ENCODE peak calls at places on chromosomes 7 and 10, in four cellular contexts. X is stimulated activated CD8-positive, alpha-beta memory T cell treated with anti-CD3 and anti-CD28 coated beads, Interleukin-4, amount 100 ng/mL, for 4 hours; H is upper lobe of right lung; S is GM12878. K is an unnamed sample.

GRCh38 chr10:132977076-132977475 is 34.7 kb upstream of the CFAP46 start:
- DNase-seq in S (no peak), H (peak), X (no peak), K (no peak)

GRCh38 chr10:78755877-78756455 is 312.8 kb upstream of the ZMIZ1 start:
- DNase-seq in X (no peak), S (no peak), H (no peak), K (no peak)

GRCh38 chr10:61399386-61399785 is 53.8 kb downstream of the TMEM26 start:
- DNase-seq in H (no peak), S (no peak), X (no peak), K (no peak)

GRCh38 chr7:37786741-37787569 is 61.4 kb upstream of the NME8 start:
- DNase-seq in S (peak), X (no peak), H (no peak), K (peak)

GRCh38 chr10:25285809-25286208 is 111.0 kb downstream of the GPR158 start:
- DNase-seq in S (no peak), X (no peak), H (no peak), K (no peak)

GRCh38 chr7:19663816-19664531 is 44.9 kb downstream of the POLR1F start:
- DNase-seq in X (no peak), H (no peak), S (peak), K (no peak)

GRCh38 chr7:27143950-27144798 is 693 bp upstream of the HOXA5 start:
- DNase-seq in S (no peak), H (no peak), X (no peak), K (no peak)

GRCh38 chr7:105268511-105269392 is 120.0 kb downstream of the SRPK2 start:
- DNase-seq in H (no peak), S (no peak), X (no peak), K (peak)

GRCh38 chr7:137395425-137395824 is 51.9 kb upstream of the PTN start:
- DNase-seq in H (no peak), S (no peak), X (no peak), K (no peak)

GRCh38 chr7:73893342-73894101 is 32.6 kb downstream of the TMEM270 start:
- DNase-seq in H (no peak), S (no peak), X (no peak), K (no peak)

GRCh38 chr7:24971333-24972165 is 8.4 kb downstream of the OSBPL3 start:
- DNase-seq in S (no peak), H (no peak), X (no peak), K (no peak)

GRCh38 chr7:6385110-6385792 is 62.5 kb downstream of the DAGLB start:
- DNase-seq in S (no peak), H (no peak), X (no peak), K (no peak)

GRCh38 chr10:108631332-108631731 is 1292.0 kb downstream of the XPNPEP1 start:
- DNase-seq in H (no peak), X (no peak), S (peak), K (peak)